ENCODE peak calls at places on chromosomes 13 and 19, in nine cellular contexts. J, Q, G, N, I, E, C, O and K are unnamed samples.

GRCh38 chr19:4502282-4503223 is 15.7 kb downstream of the PLIN4 start:
- DNase-seq in Q (no peak), N (no peak), I (no peak), G (no peak), J (no peak), C (no peak), O (no peak), E (no peak), K (no peak)

GRCh38 chr13:104098421-104098820 is 1032.2 kb upstream of the SLC10A2 start:
- DNase-seq in Q (no peak), I (no peak), O (no peak), C (no peak), E (no peak), N (no peak), G (no peak), J (peak), K (no peak)

GRCh38 chr13:25406377-25406776 is 34.6 kb downstream of the ATP8A2 start:
- DNase-seq in I (no peak), Q (peak), N (no peak), C (no peak), G (no peak), J (no peak), E (no peak), O (no peak), K (no peak)

GRCh38 chr19:45071969-45072790 is 4.1 kb downstream of the ZNF296 start:
- DNase-seq in C (no peak), G (no peak), E (no peak), J (no peak), O (no peak), I (no peak), N (no peak), Q (no peak), K (no peak)

GRCh38 chr13:49444517-49445395 is 682 bp downstream of the SETDB2 start:
- DNase-seq in N (peak), G (peak), Q (peak), I (peak), J (peak), O (peak), C (no peak), E (peak), K (peak)

GRCh38 chr13:76696370-76696769 is 189.8 kb downstream of the KCTD12 start:
- DNase-seq in O (peak), E (peak), J (peak), Q (peak), I (no peak), C (no peak), N (no peak), G (peak), K (peak)

GRCh38 chr13:46593403-46593802 is 40.4 kb downstream of the LRCH1 start:
- DNase-seq in O (no peak), C (peak), G (no peak), I (no peak), J (no peak), Q (no peak), N (no peak), E (no peak), K (no peak)

GRCh38 chr13:28181413-28181812 is 43.1 kb downstream of the PAN3 start:
- DNase-seq in C (no peak), O (no peak), Q (peak), G (peak), J (peak), N (peak), E (no peak), I (no peak), K (peak)

GRCh38 chr13:101487046-101487830 is 34.8 kb downstream of the ITGBL1 start:
- DNase-seq in I (no peak), C (no peak), J (no peak), G (no peak), O (no peak), E (no peak), Q (no peak), N (no peak), K (no peak)

GRCh38 chr13:73757471-73758233 is 376.6 kb downstream of the KLF12 start:
- DNase-seq in I (no peak), J (peak), Q (no peak), C (no peak), E (no peak), O (no peak), N (no peak), G (peak), K (no peak)

GRCh38 chr19:38251564-38252051 is 4.6 kb downstream of the PPP1R14A start:
- DNase-seq in G (no peak), C (no peak), O (no peak), E (peak), N (no peak), J (no peak), Q (no peak), I (no peak), K (no peak)

GRCh38 chr19:40750285-40751064 is at the start of gene ACTMAP:
- DNase-seq in C (peak), O (peak), J (peak), Q (peak), N (peak), I (peak), E (peak), G (peak), K (peak)

GRCh38 chr19:33767898-33768413 is 28.7 kb upstream of the KCTD15 start:
- DNase-seq in J (peak), I (peak), E (peak), C (no peak), G (peak), Q (peak), O (peak), N (no peak), K (no peak)

GRCh38 chr19:47099576-47100050 is 14.0 kb downstream of the ZC3H4 start:
- DNase-seq in E (no peak), O (no peak), G (no peak), J (no peak), C (no peak), N (no peak), I (no peak), Q (no peak), K (no peak)

GRCh38 chr13:51380269-51380668 is 40.8 kb downstream of the SERPINE3 start:
- DNase-seq in N (no peak), C (no peak), J (peak), G (peak), Q (no peak), O (no peak), E (no peak), I (no peak), K (no peak)

GRCh38 chr13:27578121-27579030 is 42.0 kb downstream of the LNX2 start:
- DNase-seq in C (no peak), E (no peak), I (no peak), O (no peak), Q (peak), J (peak), N (no peak), G (peak), K (peak)

GRCh38 chr13:78609464-78610205 is 6.3 kb upstream of the POU4F1 start:
- DNase-seq in G (no peak), E (no peak), N (no peak), Q (peak), O (peak), C (no peak), I (no peak), J (no peak), K (no peak)

GRCh38 chr13:72109863-72110262 is 242.9 kb upstream of the DACH1 start:
- DNase-seq in C (no peak), Q (no peak), N (no peak), O (no peak), J (peak), I (no peak), E (no peak), G (no peak), K (no peak)

GRCh38 chr13:37148501-37148900 is 43.0 kb upstream of the CSNK1A1L start:
- DNase-seq in E (no peak), C (no peak), G (peak), J (peak), O (no peak), I (no peak), N (no peak), Q (no peak), K (no peak)

GRCh38 chr13:99000137-99000536 is 22.3 kb upstream of the DOCK9 start:
- DNase-seq in G (no peak), E (no peak), Q (no peak), O (no peak), N (no peak), I (no peak), J (no peak), C (no peak), K (no peak)

GRCh38 chr19:11038511-11038910 is 50.8 kb upstream of the LDLR start:
- DNase-seq in J (no peak), E (no peak), G (no peak), N (no peak), C (no peak), I (no peak), Q (no peak), O (no peak), K (no peak)

GRCh38 chr13:106609116-106609515 is 41.2 kb upstream of the ARGLU1 start:
- DNase-seq in N (no peak), C (no peak), E (no peak), G (no peak), Q (no peak), I (no peak), J (no peak), O (no peak), K (no peak)

GRCh38 chr13:31310781-31311180 is 111.0 kb downstream of the B3GLCT start:
- DNase-seq in J (no peak), C (no peak), I (no peak), G (no peak), N (no peak), O (no peak), Q (peak), E (no peak), K (no peak)

GRCh38 chr19:3656073-3656746 is 29.6 kb upstream of the CACTIN start:
- DNase-seq in C (no peak), N (no peak), J (peak), G (peak), I (no peak), E (no peak), O (no peak), Q (peak), K (peak)

GRCh38 chr13:32023698-32024097 is 7.9 kb upstream of the FRY start:
- DNase-seq in J (no peak), G (peak), E (no peak), O (no peak), Q (peak), N (no peak), C (no peak), I (no peak), K (no peak)

GRCh38 chr19:40780582-40780981 is 2.5 kb downstream of the RAB4B start:
- DNase-seq in O (no peak), N (no peak), C (no peak), Q (no peak), E (no peak), I (no peak), G (no peak), J (no peak), K (no peak)

GRCh38 chr19:3665681-3666544 is 34.4 kb downstream of the PIP5K1C start:
- DNase-seq in C (peak), J (no peak), G (no peak), Q (peak), E (peak), I (peak), N (no peak), O (peak), K (no peak)

GRCh38 chr13:82298110-82298509 is 1584.2 kb downstream of the SLITRK1 start:
- DNase-seq in C (no peak), N (no peak), E (no peak), O (no peak), I (no peak), Q (no peak), G (no peak), J (no peak), K (no peak)

GRCh38 chr19:902093-902370 is 8.7 kb downstream of the RNU6-9 start:
- DNase-seq in I (no peak), G (no peak), N (no peak), C (no peak), Q (no peak), O (no peak), E (no peak), J (no peak), K (no peak)
- TF ChIP-seq CTCF in I (no peak), G (no peak), N (no peak), C (no peak), Q (no peak), O (no peak), E (no peak), J (no peak), K (no peak)

GRCh38 chr19:56687036-56687435 is 15.5 kb upstream of the ZNF835 start:
- DNase-seq in E (no peak), Q (no peak), G (no peak), O (no peak), C (no peak), I (no peak), J (no peak), N (no peak), K (no peak)

GRCh38 chr19:56692496-56692895 is 20.9 kb upstream of the ZNF835 start:
- DNase-seq in G (no peak), Q (no peak), O (no peak), C (no peak), I (no peak), E (no peak), J (no peak), N (no peak), K (no peak)

GRCh38 chr19:56690668-56691067 is 19.1 kb upstream of the ZNF835 start:
- DNase-seq in J (no peak), Q (no peak), I (no peak), O (no peak), N (no peak), E (no peak), G (no peak), C (no peak), K (no peak)

DNA sequence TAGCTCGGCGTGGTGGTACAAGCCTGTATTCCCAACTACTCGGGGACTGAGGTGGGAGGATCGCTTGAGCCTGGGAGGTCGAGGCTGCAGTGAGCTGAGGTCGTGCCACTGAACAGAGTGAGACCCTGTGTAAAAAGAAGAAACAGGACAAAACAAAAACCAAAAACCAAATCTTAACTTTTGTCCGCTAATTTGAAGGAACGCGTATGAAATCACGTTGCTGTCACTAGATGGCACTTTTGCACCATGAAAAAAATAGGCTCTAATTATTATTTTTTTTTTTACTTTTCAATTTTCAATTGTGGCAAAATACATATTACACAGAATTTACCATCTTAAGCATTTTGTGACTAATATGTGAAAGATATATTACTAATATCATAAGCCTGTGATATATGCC is 17.6 kb upstream of the ZNF835 start:
- DNase-seq in J (no peak), C (no peak), G (no peak), O (no peak), I (no peak), E (no peak), Q (peak), N (no peak), K (no peak)
- TF ChIP-seq CTCF in J (no peak), C (no peak), G (no peak), O (no peak), I (no peak), E (no peak), Q (no peak), N (no peak), K (peak)

GRCh38 chr19:57068326-57068725 is 51.5 kb upstream of the USP29 start:
- DNase-seq in I (no peak), C (no peak), O (no peak), N (no peak), E (no peak), G (no peak), J (no peak), Q (no peak), K (no peak)

GRCh38 chr19:57071414-57071813 is 48.4 kb upstream of the USP29 start:
- DNase-seq in G (no peak), E (no peak), Q (no peak), O (no peak), I (no peak), N (no peak), J (no peak), C (no peak), K (no peak)

GRCh38 chr19:57067440-57067839 is 52.3 kb upstream of the USP29 start:
- DNase-seq in C (no peak), N (no peak), G (no peak), E (no peak), O (no peak), Q (no peak), J (no peak), I (no peak), K (no peak)

GRCh38 chr19:57068921-57069697 is 50.7 kb upstream of the USP29 start:
- DNase-seq in N (no peak), J (no peak), G (no peak), C (no peak), Q (no peak), E (no peak), O (no peak), I (no peak), K (no peak)
- TF ChIP-seq CTCF in N (no peak), J (no peak), G (no peak), C (no peak), Q (no peak), E (no peak), O (no peak), I (peak), K (peak)

GRCh38 chr13:24313449-24313848 is 4.1 kb downstream of the C1QTNF9 start:
- DNase-seq in C (no peak), G (peak), I (no peak), Q (peak), J (no peak), O (no peak), N (no peak), E (no peak), K (peak)
- TF ChIP-seq CTCF in C (no peak), G (peak), I (no peak), Q (peak), J (peak), O (peak), N (peak), E (peak), K (peak)

GRCh38 chr13:93183302-93183701 is 43.3 kb upstream of the GPC6 start:
- DNase-seq in Q (no peak), O (no peak), G (no peak), E (no peak), C (no peak), I (no peak), N (no peak), J (no peak), K (no peak)
- TF ChIP-seq CTCF in Q (no peak), O (no peak), G (no peak), E (no peak), C (no peak), I (no peak), N (no peak), J (no peak), K (no peak)